ENCODE peak calls at places on chromosomes 11 and 22, in eight cellular contexts. Y, E, F, G, C, T, R and U are unnamed samples.
A peak's percentile ranks its signal among the peaks of the same experiment; 100 is the strongest.

GRCh38 chr11:30454108-30454507 is 131.2 kb downstream of the ARL14EP start:
- DNase-seq in Y (peak; percentile 37), E (no peak), F (no peak), G (no peak), C (no peak), T (no peak), R (no peak), U (no peak)

GRCh38 chr11:124085583-124085982 is 29.7 kb upstream of the VWA5A start:
- DNase-seq in Y (no peak), E (no peak), F (no peak), G (no peak), C (no peak), T (no peak), R (no peak), U (no peak)

GRCh38 chr22:49783036-49783746 is 44.5 kb downstream of the BRD1 start:
- DNase-seq in Y (no peak), E (no peak), F (no peak), G (no peak), C (no peak), T (no peak), R (no peak), U (no peak)

GRCh38 chr11:94721565-94722292 is 46.4 kb upstream of the AMOTL1 start:
- DNase-seq in Y (no peak), E (no peak), F (no peak), G (no peak), C (no peak), T (no peak), R (no peak), U (no peak)

GRCh38 chr11:104856607-104857006 is 41.7 kb downstream of the CASP12 start:
- DNase-seq in Y (no peak), E (no peak), F (no peak), G (no peak), C (no peak), T (no peak), R (no peak), U (no peak)

GRCh38 chr11:93542753-93543246 is 391 bp downstream of the SMCO4 start:
- DNase-seq in Y (peak; percentile 50), E (no peak), F (no peak), G (no peak), C (no peak), T (peak; percentile 27), R (no peak), U (peak; percentile 67)

GRCh38 chr11:78432058-78432515 is 14.5 kb upstream of the GAB2 start:
- DNase-seq in Y (no peak), E (no peak), F (no peak), G (no peak), C (no peak), T (no peak), R (peak; percentile 3), U (peak; percentile 42)

GRCh38 chr11:124876818-124877630 is 11.8 kb downstream of the ROBO3 start:
- DNase-seq in Y (no peak), E (no peak), F (no peak), G (no peak), C (no peak), T (no peak), R (no peak), U (peak; percentile 65)

GRCh38 chr11:125167292-125167953 is 2.9 kb downstream of the PKNOX2 start:
- DNase-seq in Y (peak; percentile 55), E (no peak), F (no peak), G (no peak), C (no peak), T (no peak), R (no peak), U (peak; percentile 69)

GRCh38 chr22:37240240-37240940 is 3.7 kb downstream of the RAC2 start:
- DNase-seq in Y (no peak), E (no peak), F (no peak), G (no peak), C (no peak), T (no peak), R (no peak), U (no peak)

GRCh38 chr11:102361100-102362021 is 14.3 kb downstream of the BIRC2 start:
- DNase-seq in Y (no peak), E (no peak), F (no peak), G (no peak), C (no peak), T (no peak), R (no peak), U (no peak)

GRCh38 chr11:121494355-121495099 is 41.8 kb upstream of the SORL1-AS1 start:
- DNase-seq in Y (no peak), E (no peak), F (no peak), G (no peak), C (peak; percentile 47), T (peak; percentile 7), R (no peak), U (no peak)

GRCh38 chr11:119378851-119379465 is 2.5 kb downstream of the USP2 start:
- DNase-seq in Y (no peak), E (no peak), F (no peak), G (no peak), C (no peak), T (no peak), R (no peak), U (no peak)

GRCh38 chr11:102727890-102728289 is 3.1 kb upstream of the MMP8 start:
- DNase-seq in Y (no peak), E (no peak), F (peak; percentile 23), G (no peak), C (no peak), T (no peak), R (no peak), U (no peak)

GRCh38 chr11:27910186-27910941 is 197.6 kb downstream of the KIF18A start:
- DNase-seq in Y (no peak), E (no peak), F (no peak), G (no peak), C (no peak), T (no peak), R (no peak), U (no peak)

GRCh38 chr11:70377645-70378044 is 20.7 kb upstream of the CTTN start:
- DNase-seq in Y (no peak), E (no peak), F (no peak), G (no peak), C (no peak), T (no peak), R (no peak), U (no peak)

GRCh38 chr11:64741393-64742086 is 2.4 kb downstream of the RASGRP2 start:
- DNase-seq in Y (no peak), E (no peak), F (no peak), G (no peak), C (no peak), T (no peak), R (no peak), U (peak; percentile 44)

GRCh38 chr22:41563051-41563711 is 2.4 kb downstream of the CSDC2 start:
- DNase-seq in Y (no peak), E (no peak), F (no peak), G (no peak), C (no peak), T (no peak), R (no peak), U (no peak)

GRCh38 chr11:32100495-32100894 is 9.6 kb downstream of the RCN1 start:
- DNase-seq in Y (no peak), E (no peak), F (no peak), G (no peak), C (no peak), T (no peak), R (no peak), U (no peak)

GRCh38 chr22:45212306-45212709 is 28.4 kb downstream of the KIAA0930 start:
- DNase-seq in Y (no peak), E (peak; percentile 53), F (no peak), G (no peak), C (peak; percentile 91), T (no peak), R (peak; percentile 78), U (no peak)

GRCh38 chr22:45491841-45492240 is 10.8 kb upstream of the FBLN1 start:
- DNase-seq in Y (no peak), E (no peak), F (no peak), G (no peak), C (no peak), T (no peak), R (no peak), U (no peak)

GRCh38 chr11:63945482-63946163 is 6.8 kb downstream of the NAA40 start:
- DNase-seq in Y (peak; percentile 71), E (peak; percentile 65), F (peak; percentile 24), G (no peak), C (peak; percentile 79), T (peak; percentile 35), R (peak; percentile 61), U (peak; percentile 68)

GRCh38 chr11:23284626-23285025 is 424.4 kb upstream of the CCDC179 start:
- DNase-seq in Y (no peak), E (no peak), F (no peak), G (no peak), C (no peak), T (no peak), R (no peak), U (no peak)

GRCh38 chr11:46521947-46522681 is 71.7 kb downstream of the AMBRA1 start:
- DNase-seq in Y (no peak), E (no peak), F (no peak), G (no peak), C (no peak), T (no peak), R (no peak), U (no peak)

GRCh38 chr11:69563306-69563705 is 77.7 kb upstream of the CCND1 start:
- DNase-seq in Y (no peak), E (no peak), F (no peak), G (no peak), C (no peak), T (no peak), R (no peak), U (no peak)

GRCh38 chr11:94845622-94846021 is 77.5 kb downstream of the AMOTL1 start:
- DNase-seq in Y (no peak), E (no peak), F (no peak), G (no peak), C (no peak), T (no peak), R (no peak), U (no peak)

GRCh38 chr11:13010737-13011342 is 1.7 kb downstream of the RASSF10 start:
- DNase-seq in Y (no peak), E (peak; percentile 38), F (no peak), G (no peak), C (no peak), T (no peak), R (no peak), U (peak; percentile 47)

GRCh38 chr11:8871283-8871775 is 39.7 kb upstream of the AKIP1 start:
- DNase-seq in Y (peak; percentile 63), E (peak; percentile 58), F (no peak), G (no peak), C (peak; percentile 74), T (no peak), R (peak; percentile 55), U (peak; percentile 57)

GRCh38 chr22:20298803-20299735 is 20.8 kb downstream of the DGCR6L start:
- DNase-seq in Y (peak; percentile 93), E (peak; percentile 87), F (no peak), G (peak; percentile 74), C (peak; percentile 8), T (peak; percentile 78), R (peak; percentile 65), U (peak; percentile 96)

GRCh38 chr11:7515544-7515943 is 1.7 kb downstream of the PPFIBP2 start:
- DNase-seq in Y (no peak), E (no peak), F (no peak), G (no peak), C (no peak), T (no peak), R (no peak), U (no peak)

GRCh38 chr22:30855677-30856518 is 112.7 kb downstream of the MORC2 start:
- DNase-seq in Y (peak; percentile 4), E (no peak), F (no peak), G (no peak), C (no peak), T (no peak), R (no peak), U (no peak)

GRCh38 chr22:23875801-23876200 is 18.1 kb downstream of the SLC2A11 start:
- DNase-seq in Y (no peak), E (no peak), F (no peak), G (no peak), C (no peak), T (no peak), R (no peak), U (no peak)

GRCh38 chr22:48449466-48450187 is 1378.0 kb downstream of the BRD1 start:
- DNase-seq in Y (no peak), E (no peak), F (no peak), G (no peak), C (no peak), T (no peak), R (no peak), U (no peak)

GRCh38 chr22:41360126-41360525 is 21.6 kb upstream of the TEF start:
- DNase-seq in Y (no peak), E (no peak), F (no peak), G (no peak), C (no peak), T (no peak), R (no peak), U (peak; percentile 71)